ENCODE peak calls at places on chromosomes 6 and 20, in four cellular contexts. One of them, this sample, is unnamed.

GRCh38 chr6:105803439-105803838 is 282.7 kb upstream of the PRDM1 start:
- DNase-seq in EL: no peak
- DNase-seq in mucosa of descending colon: no peak
- DNase-seq in germinal center: no peak
- DNase-seq in this sample: no peak

GRCh38 chr6:105322499-105323231 is 80.2 kb downstream of the PREP start:
- DNase-seq in EL: no peak
- DNase-seq in mucosa of descending colon: no peak
- DNase-seq in germinal center: no peak
- DNase-seq in this sample: no peak

GRCh38 chr6:38212579-38212978 is 393.1 kb downstream of the ZFAND3 start:
- DNase-seq in EL: no peak
- DNase-seq in mucosa of descending colon: no peak
- DNase-seq in germinal center: no peak
- DNase-seq in this sample: peak

GRCh38 chr6:36464233-36464632 is 21.4 kb downstream of the KCTD20 start:
- DNase-seq in EL: no peak
- DNase-seq in mucosa of descending colon: no peak
- DNase-seq in germinal center: no peak
- DNase-seq in this sample: no peak

GRCh38 chr6:38846844-38847243 is 131.7 kb downstream of the DNAH8 start:
- DNase-seq in EL: peak
- DNase-seq in mucosa of descending colon: no peak
- DNase-seq in germinal center: no peak
- DNase-seq in this sample: peak

GRCh38 chr6:105896052-105896820 is 189.9 kb upstream of the PRDM1 start:
- DNase-seq in EL: no peak
- DNase-seq in mucosa of descending colon: no peak
- DNase-seq in germinal center: no peak
- DNase-seq in this sample: no peak

GRCh38 chr6:16481680-16482079 is 243.3 kb downstream of the GMPR start:
- DNase-seq in EL: no peak
- DNase-seq in mucosa of descending colon: no peak
- DNase-seq in germinal center: no peak
- DNase-seq in this sample: no peak

GRCh38 chr6:144317736-144318135 is 32.6 kb downstream of the UTRN start:
- DNase-seq in EL: peak
- DNase-seq in mucosa of descending colon: no peak
- DNase-seq in germinal center: no peak
- DNase-seq in this sample: no peak

GRCh38 chr6:56570434-56571359 is 72.0 kb downstream of the DST start:
- DNase-seq in EL: peak
- DNase-seq in mucosa of descending colon: no peak
- DNase-seq in germinal center: peak
- DNase-seq in this sample: peak

GRCh38 chr6:104951677-104952076 is 5.2 kb upstream of the LIN28B start:
- DNase-seq in EL: no peak
- DNase-seq in mucosa of descending colon: no peak
- DNase-seq in germinal center: no peak
- DNase-seq in this sample: no peak

GRCh38 chr20:18440403-18440802 is 26.4 kb downstream of the DZANK1 start:
- DNase-seq in EL: no peak
- DNase-seq in mucosa of descending colon: no peak
- DNase-seq in germinal center: no peak
- DNase-seq in this sample: no peak

GRCh38 chr20:37758332-37758731 is 64.5 kb downstream of the CTNNBL1 start:
- DNase-seq in EL: no peak
- DNase-seq in mucosa of descending colon: no peak
- DNase-seq in germinal center: no peak
- DNase-seq in this sample: no peak

GRCh38 chr6:146905313-146905712 is 298.9 kb upstream of the STXBP5 start:
- DNase-seq in EL: peak
- DNase-seq in mucosa of descending colon: no peak
- DNase-seq in germinal center: no peak
- DNase-seq in this sample: peak

GRCh38 chr20:40687384-40688128 is 1.5 kb downstream of the MAFB start:
- DNase-seq in EL: no peak
- DNase-seq in mucosa of descending colon: no peak
- DNase-seq in germinal center: no peak
- DNase-seq in this sample: peak

GRCh38 chr6:73713426-73714147 is 17.6 kb downstream of the CD109 start:
- DNase-seq in EL: no peak
- DNase-seq in mucosa of descending colon: no peak
- DNase-seq in germinal center: no peak
- DNase-seq in this sample: no peak

This sample was measured in cardiac fibroblast.